ENCODE peak calls at places on chromosomes 13 and 19, in ten cellular contexts. One of them, this sample, is unnamed.

GRCh38 chr13:20118268-20119140 is 42.3 kb downstream of the GJA3 start:
- DNase-seq in testis: peak; percentile 65
- DNase-seq in breast epithelium: no peak
- DNase-seq in sigmoid colon: peak; percentile 87
- DNase-seq in right lobe of liver: peak; percentile 71
- DNase-seq in esophagus muscularis mucosa: no peak
- DNase-seq in Peyer's patch: peak; percentile 20
- DNase-seq in ovary: peak; percentile 72
- DNase-seq in IMR-90: no peak
- DNase-seq in gastrocnemius medialis: no peak
- DNase-seq in this sample: peak; percentile 74

GRCh38 chr13:22926176-22927007 is 254.4 kb upstream of the SGCG start:
- DNase-seq in IMR-90: no peak
- DNase-seq in sigmoid colon: peak; percentile 94
- DNase-seq in Peyer's patch: no peak
- DNase-seq in gastrocnemius medialis: peak; percentile 66
- DNase-seq in breast epithelium: peak; percentile 79
- DNase-seq in right lobe of liver: no peak
- DNase-seq in ovary: peak; percentile 88
- DNase-seq in esophagus muscularis mucosa: no peak
- DNase-seq in testis: peak; percentile 88
- DNase-seq in this sample: peak; percentile 66

GRCh38 chr13:91346848-91347211 is 657 bp upstream of the MIR17HG start:
- DNase-seq in gastrocnemius medialis: no peak
- DNase-seq in sigmoid colon: no peak
- DNase-seq in testis: no peak
- DNase-seq in esophagus muscularis mucosa: no peak
- DNase-seq in ovary: no peak
- DNase-seq in Peyer's patch: peak; percentile 40
- DNase-seq in breast epithelium: no peak
- DNase-seq in right lobe of liver: no peak
- DNase-seq in IMR-90: no peak
- DNase-seq in this sample: no peak

GRCh38 chr19:40775632-40776022 is 306 bp downstream of the MIA start:
- DNase-seq in IMR-90: no peak
- DNase-seq in esophagus muscularis mucosa: no peak
- DNase-seq in right lobe of liver: no peak
- DNase-seq in breast epithelium: no peak
- DNase-seq in Peyer's patch: no peak
- DNase-seq in ovary: no peak
- DNase-seq in testis: no peak
- DNase-seq in sigmoid colon: no peak
- DNase-seq in gastrocnemius medialis: no peak
- DNase-seq in this sample: no peak

GRCh38 chr13:40148103-40148502 is 492.6 kb downstream of the COG6 start:
- DNase-seq in IMR-90: no peak
- DNase-seq in sigmoid colon: no peak
- DNase-seq in Peyer's patch: no peak
- DNase-seq in breast epithelium: no peak
- DNase-seq in testis: no peak
- DNase-seq in ovary: no peak
- DNase-seq in esophagus muscularis mucosa: no peak
- DNase-seq in gastrocnemius medialis: no peak
- DNase-seq in right lobe of liver: no peak
- DNase-seq in this sample: no peak

GRCh38 chr13:102726430-102726829 is 31.6 kb upstream of the METTL21C start:
- DNase-seq in right lobe of liver: no peak
- DNase-seq in sigmoid colon: no peak
- DNase-seq in ovary: no peak
- DNase-seq in IMR-90: no peak
- DNase-seq in gastrocnemius medialis: no peak
- DNase-seq in testis: no peak
- DNase-seq in breast epithelium: no peak
- DNase-seq in Peyer's patch: no peak
- DNase-seq in esophagus muscularis mucosa: no peak
- DNase-seq in this sample: no peak

GRCh38 chr13:98157188-98157587 is 14.3 kb downstream of the FARP1 start:
- DNase-seq in gastrocnemius medialis: no peak
- DNase-seq in breast epithelium: no peak
- DNase-seq in sigmoid colon: no peak
- DNase-seq in esophagus muscularis mucosa: no peak
- DNase-seq in Peyer's patch: no peak
- DNase-seq in right lobe of liver: no peak
- DNase-seq in ovary: no peak
- DNase-seq in IMR-90: peak; percentile 40
- DNase-seq in testis: no peak
- DNase-seq in this sample: no peak

GRCh38 chr13:26254583-26255102 is 714 bp downstream of the CDK8 start:
- DNase-seq in esophagus muscularis mucosa: no peak
- DNase-seq in gastrocnemius medialis: peak; percentile 43
- DNase-seq in ovary: peak; percentile 63
- DNase-seq in Peyer's patch: peak; percentile 69
- DNase-seq in breast epithelium: peak; percentile 59
- DNase-seq in right lobe of liver: peak; percentile 70
- DNase-seq in sigmoid colon: peak; percentile 76
- DNase-seq in IMR-90: peak; percentile 31
- DNase-seq in testis: peak; percentile 66
- DNase-seq in this sample: peak; percentile 56

GRCh38 chr19:27392027-27392632 is 1820.8 kb downstream of the UQCRFS1 start:
- DNase-seq in gastrocnemius medialis: no peak
- DNase-seq in testis: no peak
- DNase-seq in IMR-90: no peak
- DNase-seq in ovary: peak; percentile 1
- DNase-seq in Peyer's patch: no peak
- DNase-seq in esophagus muscularis mucosa: no peak
- DNase-seq in breast epithelium: no peak
- DNase-seq in right lobe of liver: peak; percentile 20
- DNase-seq in sigmoid colon: no peak
- DNase-seq in this sample: no peak

GRCh38 chr13:46396341-46396740 is 9.3 kb upstream of the RUBCNL start:
- DNase-seq in ovary: no peak
- DNase-seq in sigmoid colon: no peak
- DNase-seq in testis: no peak
- DNase-seq in esophagus muscularis mucosa: no peak
- DNase-seq in breast epithelium: no peak
- DNase-seq in Peyer's patch: no peak
- DNase-seq in IMR-90: no peak
- DNase-seq in gastrocnemius medialis: no peak
- DNase-seq in right lobe of liver: no peak
- DNase-seq in this sample: no peak

GRCh38 chr19:5904302-5905071 is at the start of gene VMAC:
- DNase-seq in IMR-90: peak; percentile 100
- DNase-seq in right lobe of liver: peak; percentile 100
- DNase-seq in ovary: peak; percentile 99
- DNase-seq in esophagus muscularis mucosa: peak; percentile 100
- DNase-seq in Peyer's patch: peak; percentile 100
- DNase-seq in gastrocnemius medialis: peak; percentile 100
- DNase-seq in sigmoid colon: peak; percentile 100
- DNase-seq in testis: peak; percentile 100
- DNase-seq in breast epithelium: peak; percentile 100
- DNase-seq in this sample: peak; percentile 100
- TF ChIP-seq POLR2A in IMR-90: no peak
- TF ChIP-seq POLR2A in right lobe of liver: peak; percentile 87
- TF ChIP-seq POLR2A in ovary: peak; percentile 26
- TF ChIP-seq POLR2A in esophagus muscularis mucosa: no peak
- TF ChIP-seq POLR2A in Peyer's patch: peak; percentile 78
- TF ChIP-seq POLR2A in gastrocnemius medialis: peak; percentile 5
- TF ChIP-seq POLR2A in sigmoid colon: no peak
- TF ChIP-seq POLR2A in testis: no peak
- TF ChIP-seq POLR2A in breast epithelium: no peak
- TF ChIP-seq POLR2A in this sample: peak; percentile 80

GRCh38 chr19:48756686-48757085 is 1.4 kb downstream of the FGF21 start:
- DNase-seq in esophagus muscularis mucosa: no peak
- DNase-seq in gastrocnemius medialis: no peak
- DNase-seq in testis: no peak
- DNase-seq in sigmoid colon: no peak
- DNase-seq in IMR-90: no peak
- DNase-seq in Peyer's patch: no peak
- DNase-seq in right lobe of liver: no peak
- DNase-seq in ovary: no peak
- DNase-seq in breast epithelium: no peak
- DNase-seq in this sample: no peak

GRCh38 chr19:48754950-48755645 is at the start of gene FGF21:
- DNase-seq in breast epithelium: no peak
- DNase-seq in gastrocnemius medialis: peak; percentile 50
- DNase-seq in IMR-90: no peak
- DNase-seq in sigmoid colon: no peak
- DNase-seq in Peyer's patch: no peak
- DNase-seq in esophagus muscularis mucosa: no peak
- DNase-seq in right lobe of liver: no peak
- DNase-seq in testis: no peak
- DNase-seq in ovary: no peak
- DNase-seq in this sample: no peak

GRCh38 chr19:48757741-48758144 is 2.4 kb downstream of the FGF21 start:
- DNase-seq in esophagus muscularis mucosa: no peak
- DNase-seq in ovary: no peak
- DNase-seq in Peyer's patch: no peak
- DNase-seq in sigmoid colon: no peak
- DNase-seq in breast epithelium: no peak
- DNase-seq in IMR-90: no peak
- DNase-seq in right lobe of liver: no peak
- DNase-seq in gastrocnemius medialis: no peak
- DNase-seq in testis: no peak
- DNase-seq in this sample: no peak

GRCh38 chr19:48757089-48757675 is 1.9 kb downstream of the FGF21 start:
- DNase-seq in IMR-90: no peak
- DNase-seq in sigmoid colon: no peak
- DNase-seq in gastrocnemius medialis: no peak
- DNase-seq in ovary: no peak
- DNase-seq in right lobe of liver: no peak
- DNase-seq in Peyer's patch: no peak
- DNase-seq in breast epithelium: no peak
- DNase-seq in testis: no peak
- DNase-seq in esophagus muscularis mucosa: no peak
- DNase-seq in this sample: no peak

DNA sequence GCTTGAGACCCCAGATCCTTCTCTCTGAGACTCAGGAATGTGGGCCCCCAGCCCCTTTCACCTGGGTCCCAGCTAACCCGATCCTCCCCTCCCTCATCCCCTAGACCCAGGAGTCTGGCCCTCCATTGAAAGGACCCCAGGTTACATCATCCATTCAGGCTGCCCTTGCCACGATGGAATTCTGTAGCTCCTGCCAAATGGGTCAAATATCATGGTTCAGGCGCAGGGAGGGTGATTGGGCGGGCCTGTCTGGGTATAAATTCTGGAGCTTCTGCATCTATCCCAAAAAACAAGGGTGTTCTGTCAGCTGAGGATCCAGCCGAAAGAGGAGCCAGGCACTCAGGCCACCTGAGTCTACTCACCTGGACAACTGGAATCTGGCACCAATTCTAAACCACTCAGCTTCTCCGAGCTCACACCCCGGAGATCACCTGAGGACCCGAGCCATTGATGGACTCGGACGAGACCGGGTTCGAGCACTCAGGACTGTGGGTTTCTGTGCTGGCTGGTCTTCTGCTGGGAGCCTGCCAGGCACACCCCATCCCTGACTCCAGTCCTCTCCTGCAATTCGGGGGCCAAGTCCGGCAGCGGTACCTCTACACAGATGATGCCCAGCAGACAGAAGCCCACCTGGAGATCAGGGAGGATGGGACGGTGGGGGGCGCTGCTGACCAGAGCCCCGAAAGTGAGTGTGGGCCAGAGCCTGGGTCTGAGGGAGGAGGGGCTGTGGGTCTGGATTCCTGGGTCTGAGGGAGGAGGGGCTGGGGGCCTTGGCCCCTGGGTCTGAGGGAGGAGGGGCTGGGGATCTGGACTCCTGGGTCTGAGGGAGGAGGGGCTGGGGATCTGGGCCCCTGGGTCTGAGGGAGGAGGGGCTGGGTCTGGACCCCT is 707 bp downstream of the FGF21 start:
- DNase-seq in gastrocnemius medialis: no peak
- DNase-seq in ovary: no peak
- DNase-seq in right lobe of liver: peak; percentile 73
- DNase-seq in esophagus muscularis mucosa: no peak
- DNase-seq in sigmoid colon: no peak
- DNase-seq in testis: no peak
- DNase-seq in Peyer's patch: no peak
- DNase-seq in IMR-90: no peak
- DNase-seq in breast epithelium: no peak
- DNase-seq in this sample: no peak
- H3K4me1 ChIP-seq in gastrocnemius medialis: peaks cover 24% of the 10 kb centered on the region
- H3K4me1 ChIP-seq in ovary: peaks cover 2% of the 10 kb centered on the region
- H3K4me1 ChIP-seq in right lobe of liver: no peaks in the 10 kb centered on the region
- H3K4me1 ChIP-seq in esophagus muscularis mucosa: peaks cover 15% of the 10 kb centered on the region
- H3K4me1 ChIP-seq in sigmoid colon: peaks cover 14% of the 10 kb centered on the region
- H3K4me1 ChIP-seq in testis: peaks cover 19% of the 10 kb centered on the region
- H3K4me1 ChIP-seq in Peyer's patch: peaks cover 12% of the 10 kb centered on the region
- H3K4me1 ChIP-seq in IMR-90: peaks cover 4% of the 10 kb centered on the region
- H3K4me1 ChIP-seq in breast epithelium: no peaks in the 10 kb centered on the region
- H3K4me1 ChIP-seq in this sample: peaks cover 15% of the 10 kb centered on the region

GRCh38 chr19:45468159-45468651 is 409 bp downstream of the FOSB start:
- DNase-seq in right lobe of liver: no peak
- DNase-seq in gastrocnemius medialis: peak; percentile 17
- DNase-seq in sigmoid colon: peak; percentile 81
- DNase-seq in ovary: peak; percentile 66
- DNase-seq in IMR-90: no peak
- DNase-seq in esophagus muscularis mucosa: no peak
- DNase-seq in Peyer's patch: no peak
- DNase-seq in testis: peak; percentile 24
- DNase-seq in breast epithelium: no peak
- DNase-seq in this sample: peak; percentile 50
- TF ChIP-seq POLR2A in right lobe of liver: no peak
- TF ChIP-seq POLR2A in gastrocnemius medialis: no peak
- TF ChIP-seq POLR2A in sigmoid colon: no peak
- TF ChIP-seq POLR2A in ovary: no peak
- TF ChIP-seq POLR2A in IMR-90: no peak
- TF ChIP-seq POLR2A in esophagus muscularis mucosa: no peak
- TF ChIP-seq POLR2A in Peyer's patch: no peak
- TF ChIP-seq POLR2A in testis: no peak
- TF ChIP-seq POLR2A in breast epithelium: peak; percentile 1
- TF ChIP-seq POLR2A in this sample: no peak

DNA sequence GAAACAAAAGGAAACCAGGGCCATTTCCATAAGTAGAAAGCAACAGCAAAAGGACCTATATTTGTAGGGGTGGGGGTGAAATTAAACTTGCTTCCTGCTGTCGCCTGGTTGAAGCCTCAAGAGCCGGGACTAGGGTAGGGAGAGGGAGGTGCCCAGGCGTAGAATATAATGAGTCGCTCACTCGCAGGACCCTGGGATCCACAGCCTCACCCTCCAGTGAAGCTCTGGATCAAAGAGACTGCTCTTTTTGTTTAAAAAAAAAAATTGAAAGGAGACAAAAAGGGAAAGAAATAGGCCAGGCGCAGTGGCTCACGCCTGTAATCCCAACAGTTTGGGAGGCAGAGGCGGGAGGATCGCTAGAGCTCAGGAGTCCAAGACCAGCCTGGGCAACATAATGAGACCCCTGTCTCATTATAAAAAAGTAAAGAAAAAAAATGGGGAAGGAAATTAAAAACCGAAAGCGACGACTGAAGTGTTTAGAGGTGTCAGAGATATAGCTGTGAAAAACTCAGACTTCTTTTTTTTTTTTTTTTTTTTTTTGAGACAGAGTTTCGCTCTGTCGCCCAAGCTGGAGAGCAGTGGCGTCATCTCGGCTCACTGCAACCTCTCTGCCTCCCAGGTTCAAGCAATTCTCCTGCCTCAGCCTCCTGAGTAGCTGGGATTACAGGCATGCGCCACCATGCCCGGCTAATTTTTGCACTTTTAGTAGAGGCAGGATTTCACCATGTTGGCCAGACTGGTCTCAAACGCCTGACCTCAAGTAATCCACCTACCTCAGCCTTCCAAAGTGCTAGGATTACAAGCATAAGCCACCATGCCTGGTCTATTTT is 10.9 kb upstream of the ADGRE5 start:
- DNase-seq in testis: no peak
- DNase-seq in gastrocnemius medialis: no peak
- DNase-seq in right lobe of liver: no peak
- DNase-seq in Peyer's patch: peak; percentile 69
- DNase-seq in ovary: no peak
- DNase-seq in breast epithelium: no peak
- DNase-seq in IMR-90: no peak
- DNase-seq in sigmoid colon: no peak
- DNase-seq in esophagus muscularis mucosa: no peak
- DNase-seq in this sample: no peak
- H3K4me1 ChIP-seq in testis: peaks cover 4% of the 10 kb centered on the region
- H3K4me1 ChIP-seq in gastrocnemius medialis: peaks cover 7% of the 10 kb centered on the region
- H3K4me1 ChIP-seq in right lobe of liver: no peaks in the 10 kb centered on the region
- H3K4me1 ChIP-seq in Peyer's patch: peaks cover 37% of the 10 kb centered on the region
- H3K4me1 ChIP-seq in ovary: peaks cover 2% of the 10 kb centered on the region
- H3K4me1 ChIP-seq in breast epithelium: no peaks in the 10 kb centered on the region
- H3K4me1 ChIP-seq in IMR-90: peaks cover 6% of the 10 kb centered on the region
- H3K4me1 ChIP-seq in sigmoid colon: peaks cover 29% of the 10 kb centered on the region
- H3K4me1 ChIP-seq in esophagus muscularis mucosa: peaks cover 42% of the 10 kb centered on the region
- H3K4me1 ChIP-seq in this sample: peaks cover 33% of the 10 kb centered on the region